ENCODE peak calls at places on chromosome 10, in eight cellular contexts. W, E, K, A, F, O, D and Y are unnamed samples.
A peak's percentile ranks its signal among the peaks of the same experiment; 100 is the strongest.

GRCh38 chr10:10313099-10313875 is 704.4 kb upstream of the CELF2 start:
- DNase-seq in E (no peak), F (no peak), O (no peak), K (no peak), D (no peak), W (no peak), A (no peak), Y (no peak)

GRCh38 chr10:77592946-77593636 is 44.5 kb downstream of the KCNMA1 start:
- DNase-seq in W (peak; percentile 46), E (peak; percentile 73), D (peak; percentile 48), O (no peak), A (no peak), F (no peak), K (peak; percentile 93), Y (peak; percentile 73)

GRCh38 chr10:101041252-101041761 is 10.3 kb downstream of the SFXN3 start:
- DNase-seq in E (peak; percentile 82), W (peak; percentile 79), A (peak; percentile 67), D (peak; percentile 51), F (peak; percentile 90), O (peak; percentile 89), K (peak; percentile 94), Y (no peak)

GRCh38 chr10:93006435-93007039 is 54.1 kb upstream of the CYP26C1 start:
- DNase-seq in A (no peak), K (peak; percentile 13), E (no peak), D (no peak), W (no peak), O (no peak), F (peak; percentile 83), Y (peak; percentile 25)

GRCh38 chr10:4867520-4868356 is 41.7 kb downstream of the AKR1E2 start:
- DNase-seq in W (no peak), F (no peak), O (no peak), D (no peak), E (no peak), K (no peak), A (no peak), Y (peak; percentile 5)

GRCh38 chr10:58998924-58999713 is 177.3 kb upstream of the PHYHIPL start:
- DNase-seq in O (peak; percentile 48), A (peak; percentile 63), F (no peak), E (no peak), K (no peak), W (peak; percentile 44), D (peak; percentile 54), Y (no peak)

GRCh38 chr10:103450201-103450695 is 1.9 kb downstream of the CALHM2 start:
- DNase-seq in O (no peak), D (no peak), W (no peak), K (no peak), A (no peak), F (no peak), E (no peak), Y (no peak)

GRCh38 chr10:95308389-95309302 is 17.8 kb upstream of the PDLIM1 start:
- DNase-seq in D (peak; percentile 87), W (peak; percentile 86), F (no peak), A (peak; percentile 70), O (peak; percentile 92), K (peak; percentile 62), E (peak; percentile 98), Y (peak; percentile 76)

GRCh38 chr10:14190702-14191101 is 140.0 kb downstream of the FRMD4A start:
- DNase-seq in O (no peak), F (no peak), W (no peak), A (no peak), E (no peak), D (no peak), K (no peak), Y (no peak)

GRCh38 chr10:72171175-72171630 is 44.6 kb upstream of the ANAPC16 start:
- DNase-seq in D (no peak), O (no peak), W (no peak), A (no peak), K (peak; percentile 69), E (peak; percentile 90), F (no peak), Y (peak; percentile 95)

GRCh38 chr10:47283101-47283630 is 16.8 kb upstream of the GDF10 start:
- DNase-seq in O (no peak), F (no peak), K (no peak), D (no peak), W (no peak), E (no peak), A (no peak), Y (no peak)
- H3K4me1 ChIP-seq in O (no peaks in the 10 kb centered on the region), F (no peaks in the 10 kb centered on the region), K (no peaks in the 10 kb centered on the region), D (peaks cover 5% of the 10 kb centered on the region), W (no peaks in the 10 kb centered on the region), E (no peaks in the 10 kb centered on the region), A (no peaks in the 10 kb centered on the region), Y (no peaks in the 10 kb centered on the region)

GRCh38 chr10:48898426-48898825 is 41.2 kb downstream of the LRRC18 start:
- DNase-seq in D (no peak), W (no peak), F (no peak), E (no peak), O (no peak), A (no peak), K (no peak), Y (no peak)
- H3K4me1 ChIP-seq in D (no peaks in the 10 kb centered on the region), W (no peaks in the 10 kb centered on the region), F (no peaks in the 10 kb centered on the region), E (peaks cover 32% of the 10 kb centered on the region), O (no peaks in the 10 kb centered on the region), A (no peaks in the 10 kb centered on the region), K (no peaks in the 10 kb centered on the region), Y (no peaks in the 10 kb centered on the region)

GRCh38 chr10:30172096-30172495 is 112.7 kb upstream of the JCAD start:
- DNase-seq in D (no peak), A (no peak), F (no peak), E (no peak), K (no peak), W (no peak), O (no peak), Y (no peak)
- H3K4me1 ChIP-seq in D (no peaks in the 10 kb centered on the region), A (no peaks in the 10 kb centered on the region), F (no peaks in the 10 kb centered on the region), E (peaks cover 52% of the 10 kb centered on the region), K (no peaks in the 10 kb centered on the region), W (no peaks in the 10 kb centered on the region), O (no peaks in the 10 kb centered on the region), Y (no peaks in the 10 kb centered on the region)

GRCh38 chr10:109963439-109963838 is 40.1 kb upstream of the XPNPEP1 start:
- DNase-seq in W (no peak), D (no peak), O (no peak), E (no peak), F (no peak), K (no peak), A (no peak), Y (no peak)
- H3K4me1 ChIP-seq in W (no peaks in the 10 kb centered on the region), D (peaks cover 43% of the 10 kb centered on the region), O (no peaks in the 10 kb centered on the region), E (peaks cover 56% of the 10 kb centered on the region), F (peaks cover 33% of the 10 kb centered on the region), K (peaks cover 33% of the 10 kb centered on the region), A (no peaks in the 10 kb centered on the region), Y (no peaks in the 10 kb centered on the region)

DNA sequence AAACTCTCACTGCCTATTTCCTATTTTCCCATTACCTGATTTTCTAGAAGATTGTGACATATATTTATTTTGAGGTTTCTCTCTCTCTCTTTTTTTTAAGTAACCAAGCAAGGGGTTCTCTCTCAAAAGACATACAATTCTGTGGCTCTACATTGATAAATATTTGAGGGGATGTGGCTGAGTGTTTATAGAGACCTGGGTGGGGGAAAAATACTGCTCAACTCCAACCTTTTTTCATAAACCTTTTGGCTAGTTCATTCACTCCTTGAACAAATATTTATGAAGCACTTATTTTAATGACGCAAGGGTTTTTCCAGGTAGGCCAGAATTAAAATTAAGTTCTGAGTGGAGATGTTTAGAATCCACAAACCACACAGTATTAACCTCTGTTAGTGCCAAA is 100.1 kb downstream of the PTPRE start:
- DNase-seq in O (no peak), F (no peak), K (no peak), E (no peak), D (no peak), A (no peak), W (no peak), Y (no peak)
- H3K4me1 ChIP-seq in O (no peaks in the 10 kb centered on the region), F (no peaks in the 10 kb centered on the region), K (no peaks in the 10 kb centered on the region), E (peaks cover 14% of the 10 kb centered on the region), D (no peaks in the 10 kb centered on the region), A (no peaks in the 10 kb centered on the region), W (no peaks in the 10 kb centered on the region), Y (no peaks in the 10 kb centered on the region)

GRCh38 chr10:133362846-133363245 is 5.0 kb upstream of the FUOM start:
- DNase-seq in E (no peak), F (no peak), D (no peak), W (no peak), O (no peak), K (no peak), A (no peak), Y (no peak)

GRCh38 chr10:133359972-133360610 is 2.3 kb upstream of the FUOM start:
- DNase-seq in F (no peak), K (no peak), A (peak; percentile 64), D (no peak), E (peak; percentile 41), O (no peak), W (no peak), Y (no peak)

GRCh38 chr10:133359554-133359971 is 1.7 kb upstream of the FUOM start:
- DNase-seq in A (peak; percentile 60), E (no peak), W (no peak), F (no peak), D (no peak), K (no peak), O (no peak), Y (no peak)

GRCh38 chr10:133361227-133361626 is 3.4 kb upstream of the FUOM start:
- DNase-seq in F (no peak), D (no peak), E (no peak), W (no peak), K (no peak), O (no peak), A (no peak), Y (no peak)

GRCh38 chr10:133361773-133362441 is 4.1 kb upstream of the FUOM start:
- DNase-seq in W (no peak), A (no peak), K (no peak), O (no peak), E (no peak), D (no peak), F (no peak), Y (no peak)
- H3K4me1 ChIP-seq in W (no peaks in the 10 kb centered on the region), A (no peaks in the 10 kb centered on the region), K (peaks cover 6% of the 10 kb centered on the region), O (no peaks in the 10 kb centered on the region), E (peaks cover 8% of the 10 kb centered on the region), D (no peaks in the 10 kb centered on the region), F (no peaks in the 10 kb centered on the region), Y (no peaks in the 10 kb centered on the region)

GRCh38 chr10:24914148-24914547 is 38.3 kb downstream of the PRTFDC1 start:
- DNase-seq in K (no peak), E (no peak), A (no peak), D (no peak), W (no peak), F (no peak), O (no peak), Y (no peak)
- H3K4me1 ChIP-seq in K (peaks cover 10% of the 10 kb centered on the region), E (peaks cover 5% of the 10 kb centered on the region), A (no peaks in the 10 kb centered on the region), D (peaks cover 7% of the 10 kb centered on the region), W (no peaks in the 10 kb centered on the region), F (no peaks in the 10 kb centered on the region), O (no peaks in the 10 kb centered on the region), Y (peaks cover 12% of the 10 kb centered on the region)